ENCODE peak calls at places on chromosomes 16 and 17, in six cellular contexts. One of them, this sample, is unnamed. For H3K9me2, the result is how much of the 10 kb centered on the place peaks cover.

GRCh38 chr16:85422124-85422373 is 191.1 kb upstream of the GSE1 start:
- DNase-seq in MM.1S: no peak
- DNase-seq in HCT116: no peak
- DNase-seq in GM23338: no peak
- DNase-seq in hepatocyte: no peak
- DNase-seq in GM23248: no peak
- DNase-seq in this sample: no peak

GRCh38 chr17:77779711-77780539 is 178.6 kb upstream of the TNRC6C start:
- DNase-seq in MM.1S: no peak
- DNase-seq in HCT116: no peak
- DNase-seq in GM23338: no peak
- DNase-seq in hepatocyte: no peak
- DNase-seq in GM23248: no peak
- DNase-seq in this sample: no peak

GRCh38 chr17:76382305-76382802 is 2.1 kb upstream of the SPHK1 start:
- DNase-seq in MM.1S: no peak
- DNase-seq in HCT116: no peak
- DNase-seq in GM23338: peak
- DNase-seq in hepatocyte: peak
- DNase-seq in GM23248: peak
- DNase-seq in this sample: no peak

GRCh38 chr16:11263737-11264136 is 5.4 kb downstream of the TNP2 start:
- DNase-seq in MM.1S: no peak
- DNase-seq in HCT116: no peak
- DNase-seq in GM23338: no peak
- DNase-seq in hepatocyte: no peak
- DNase-seq in GM23248: no peak
- DNase-seq in this sample: no peak

GRCh38 chr17:27918498-27918897 is 25.3 kb upstream of the LYRM9 start:
- DNase-seq in MM.1S: no peak
- DNase-seq in HCT116: no peak
- DNase-seq in GM23338: no peak
- DNase-seq in hepatocyte: no peak
- DNase-seq in GM23248: no peak
- DNase-seq in this sample: no peak

GRCh38 chr17:29640981-29641642 is 18.4 kb upstream of the CORO6 start:
- DNase-seq in MM.1S: no peak
- DNase-seq in HCT116: no peak
- DNase-seq in GM23338: no peak
- DNase-seq in hepatocyte: no peak
- DNase-seq in GM23248: no peak
- DNase-seq in this sample: no peak

GRCh38 chr17:66347661-66348604 is 45.5 kb downstream of the PRKCA start:
- DNase-seq in MM.1S: no peak
- DNase-seq in HCT116: no peak
- DNase-seq in GM23338: no peak
- DNase-seq in hepatocyte: peak
- DNase-seq in GM23248: peak
- DNase-seq in this sample: no peak

GRCh38 chr17:75514299-75515228 is 773 bp downstream of the CASKIN2 start:
- DNase-seq in MM.1S: no peak
- DNase-seq in HCT116: no peak
- DNase-seq in GM23338: peak
- DNase-seq in hepatocyte: peak
- DNase-seq in GM23248: peak
- DNase-seq in this sample: no peak

GRCh38 chr17:63039899-63040602 is 74.0 kb downstream of the TANC2 start:
- DNase-seq in MM.1S: peak
- DNase-seq in HCT116: peak
- DNase-seq in GM23338: no peak
- DNase-seq in hepatocyte: no peak
- DNase-seq in GM23248: peak
- DNase-seq in this sample: no peak

GRCh38 chr17:40535924-40536717 is 29.2 kb downstream of the CCR7 start:
- DNase-seq in MM.1S: no peak
- DNase-seq in HCT116: no peak
- DNase-seq in GM23338: no peak
- DNase-seq in hepatocyte: no peak
- DNase-seq in GM23248: peak
- DNase-seq in this sample: no peak

GRCh38 chr17:63442074-63442473 is 4.0 kb downstream of the CYB561 start:
- DNase-seq in MM.1S: no peak
- DNase-seq in HCT116: no peak
- DNase-seq in GM23338: no peak
- DNase-seq in hepatocyte: no peak
- DNase-seq in GM23248: no peak
- DNase-seq in this sample: no peak

GRCh38 chr16:75621170-75621477 is 2.0 kb downstream of the ADAT1 start:
- DNase-seq in MM.1S: peak
- DNase-seq in HCT116: no peak
- DNase-seq in GM23338: peak
- DNase-seq in hepatocyte: peak
- DNase-seq in GM23248: peak
- DNase-seq in this sample: peak

GRCh38 chr17:69503711-69504110 is 89.2 kb downstream of the MAP2K6 start:
- DNase-seq in MM.1S: peak
- DNase-seq in HCT116: no peak
- DNase-seq in GM23338: no peak
- DNase-seq in hepatocyte: no peak
- DNase-seq in GM23248: no peak
- DNase-seq in this sample: peak

GRCh38 chr17:64146418-64147109 is 16.6 kb upstream of the ERN1 start:
- DNase-seq in MM.1S: peak
- DNase-seq in HCT116: no peak
- DNase-seq in GM23338: peak
- DNase-seq in hepatocyte: peak
- DNase-seq in GM23248: peak
- DNase-seq in this sample: peak

GRCh38 chr16:82878466-82878865 is 251.7 kb downstream of the CDH13 start:
- DNase-seq in MM.1S: no peak
- DNase-seq in HCT116: no peak
- DNase-seq in GM23338: no peak
- DNase-seq in hepatocyte: no peak
- DNase-seq in GM23248: no peak
- DNase-seq in this sample: no peak

GRCh38 chr17:35243459-35244204 is 760 bp downstream of the SLFN5 start:
- DNase-seq in MM.1S: peak
- DNase-seq in HCT116: no peak
- DNase-seq in GM23338: peak
- DNase-seq in hepatocyte: peak
- DNase-seq in GM23248: peak
- DNase-seq in this sample: peak

GRCh38 chr17:68775338-68775737 is 174.2 kb upstream of the FAM20A start:
- DNase-seq in MM.1S: no peak
- DNase-seq in HCT116: no peak
- DNase-seq in GM23338: no peak
- DNase-seq in hepatocyte: no peak
- DNase-seq in GM23248: peak
- DNase-seq in this sample: no peak

GRCh38 chr17:81039854-81040758 is 5.2 kb downstream of the BAIAP2 start:
- DNase-seq in MM.1S: no peak
- DNase-seq in HCT116: no peak
- DNase-seq in GM23338: no peak
- DNase-seq in hepatocyte: no peak
- DNase-seq in GM23248: peak
- DNase-seq in this sample: no peak

GRCh38 chr16:66470556-66470955 is 43.5 kb downstream of the BEAN1 start:
- DNase-seq in MM.1S: no peak
- DNase-seq in HCT116: no peak
- DNase-seq in GM23338: no peak
- DNase-seq in hepatocyte: no peak
- DNase-seq in GM23248: no peak
- DNase-seq in this sample: no peak
- H3K27ac ChIP-seq in MM.1S: no peak
- H3K27ac ChIP-seq in HCT116: no peak
- H3K27ac ChIP-seq in GM23338: no peak
- H3K27ac ChIP-seq in hepatocyte: no peak
- H3K27ac ChIP-seq in GM23248: no peak
- H3K27ac ChIP-seq in this sample: no peak

GRCh38 chr17:9140550-9141422 is 119.5 kb downstream of the NTN1 start:
- DNase-seq in MM.1S: no peak
- DNase-seq in HCT116: no peak
- DNase-seq in GM23338: no peak
- DNase-seq in hepatocyte: no peak
- DNase-seq in GM23248: peak
- DNase-seq in this sample: no peak

GRCh38 chr17:9142772-9143494 is 121.6 kb downstream of the NTN1 start:
- DNase-seq in MM.1S: no peak
- DNase-seq in HCT116: no peak
- DNase-seq in GM23338: no peak
- DNase-seq in hepatocyte: no peak
- DNase-seq in GM23248: no peak
- DNase-seq in this sample: no peak

GRCh38 chr17:9141423-9141753 is 120.1 kb downstream of the NTN1 start:
- DNase-seq in MM.1S: no peak
- DNase-seq in HCT116: no peak
- DNase-seq in GM23338: no peak
- DNase-seq in hepatocyte: no peak
- DNase-seq in GM23248: no peak
- DNase-seq in this sample: no peak

GRCh38 chr17:9139695-9140094 is 118.4 kb downstream of the NTN1 start:
- DNase-seq in MM.1S: no peak
- DNase-seq in HCT116: no peak
- DNase-seq in GM23338: no peak
- DNase-seq in hepatocyte: no peak
- DNase-seq in GM23248: no peak
- DNase-seq in this sample: no peak

GRCh38 chr17:9138161-9138717 is 116.9 kb downstream of the NTN1 start:
- DNase-seq in MM.1S: no peak
- DNase-seq in HCT116: no peak
- DNase-seq in GM23338: no peak
- DNase-seq in hepatocyte: no peak
- DNase-seq in GM23248: no peak
- DNase-seq in this sample: no peak
- H3K9me2 ChIP-seq in MM.1S: under half
- H3K9me2 ChIP-seq in HCT116: under half
- H3K9me2 ChIP-seq in GM23338: under half
- H3K9me2 ChIP-seq in hepatocyte: under half
- H3K9me2 ChIP-seq in GM23248: under half
- H3K9me2 ChIP-seq in this sample: under half

GRCh38 chr17:31496601-31497000 is 105.1 kb downstream of the RAB11FIP4 start:
- DNase-seq in MM.1S: no peak
- DNase-seq in HCT116: no peak
- DNase-seq in GM23338: no peak
- DNase-seq in hepatocyte: no peak
- DNase-seq in GM23248: no peak
- DNase-seq in this sample: no peak

GRCh38 chr17:31497431-31497830 is 106.0 kb downstream of the RAB11FIP4 start:
- DNase-seq in MM.1S: no peak
- DNase-seq in HCT116: no peak
- DNase-seq in GM23338: no peak
- DNase-seq in hepatocyte: no peak
- DNase-seq in GM23248: no peak
- DNase-seq in this sample: no peak

GRCh38 chr17:31494259-31495048 is 103.0 kb downstream of the RAB11FIP4 start:
- DNase-seq in MM.1S: no peak
- DNase-seq in HCT116: no peak
- DNase-seq in GM23338: no peak
- DNase-seq in hepatocyte: no peak
- DNase-seq in GM23248: no peak
- DNase-seq in this sample: peak

GRCh38 chr17:31495049-31495885 is 103.8 kb downstream of the RAB11FIP4 start:
- DNase-seq in MM.1S: no peak
- DNase-seq in HCT116: no peak
- DNase-seq in GM23338: no peak
- DNase-seq in hepatocyte: no peak
- DNase-seq in GM23248: no peak
- DNase-seq in this sample: no peak

DNA sequence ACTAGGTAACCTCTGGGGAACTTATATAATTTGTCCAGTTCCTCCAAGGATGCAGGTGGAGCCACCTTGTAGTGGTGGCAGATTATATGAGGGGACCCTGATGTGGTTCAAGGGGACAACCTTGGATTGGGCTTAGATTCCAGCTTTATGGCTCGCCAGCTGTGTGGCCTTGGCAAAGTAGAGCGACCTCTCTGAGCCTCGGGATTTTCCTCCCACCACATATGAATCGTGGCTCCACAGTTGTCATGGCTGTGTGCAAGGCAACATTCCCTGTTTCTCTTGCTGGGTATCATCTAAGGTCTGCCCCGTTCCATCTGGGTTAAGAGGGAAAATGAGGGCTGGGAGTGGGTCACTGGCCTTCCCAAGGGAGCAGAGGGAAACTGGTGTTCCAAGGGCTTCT is 104.6 kb downstream of the RAB11FIP4 start:
- DNase-seq in MM.1S: no peak
- DNase-seq in HCT116: no peak
- DNase-seq in GM23338: no peak
- DNase-seq in hepatocyte: no peak
- DNase-seq in GM23248: no peak
- DNase-seq in this sample: no peak
- H3K27ac ChIP-seq in MM.1S: no peak
- H3K27ac ChIP-seq in HCT116: no peak
- H3K27ac ChIP-seq in GM23338: no peak
- H3K27ac ChIP-seq in hepatocyte: peak
- H3K27ac ChIP-seq in GM23248: no peak
- H3K27ac ChIP-seq in this sample: no peak

GRCh38 chr16:80705596-80705995 is 98.8 kb downstream of the CDYL2 start:
- DNase-seq in MM.1S: no peak
- DNase-seq in HCT116: no peak
- DNase-seq in GM23338: no peak
- DNase-seq in hepatocyte: no peak
- DNase-seq in GM23248: no peak
- DNase-seq in this sample: no peak

GRCh38 chr16:80707686-80708085 is 96.7 kb downstream of the CDYL2 start:
- DNase-seq in MM.1S: no peak
- DNase-seq in HCT116: no peak
- DNase-seq in GM23338: no peak
- DNase-seq in hepatocyte: no peak
- DNase-seq in GM23248: no peak
- DNase-seq in this sample: no peak

GRCh38 chr16:80704751-80705150 is 99.6 kb downstream of the CDYL2 start:
- DNase-seq in MM.1S: no peak
- DNase-seq in HCT116: no peak
- DNase-seq in GM23338: no peak
- DNase-seq in hepatocyte: no peak
- DNase-seq in GM23248: no peak
- DNase-seq in this sample: no peak

GRCh38 chr16:80700558-80700957 is 103.8 kb downstream of the CDYL2 start:
- DNase-seq in MM.1S: no peak
- DNase-seq in HCT116: no peak
- DNase-seq in GM23338: no peak
- DNase-seq in hepatocyte: no peak
- DNase-seq in GM23248: no peak
- DNase-seq in this sample: no peak

DNA sequence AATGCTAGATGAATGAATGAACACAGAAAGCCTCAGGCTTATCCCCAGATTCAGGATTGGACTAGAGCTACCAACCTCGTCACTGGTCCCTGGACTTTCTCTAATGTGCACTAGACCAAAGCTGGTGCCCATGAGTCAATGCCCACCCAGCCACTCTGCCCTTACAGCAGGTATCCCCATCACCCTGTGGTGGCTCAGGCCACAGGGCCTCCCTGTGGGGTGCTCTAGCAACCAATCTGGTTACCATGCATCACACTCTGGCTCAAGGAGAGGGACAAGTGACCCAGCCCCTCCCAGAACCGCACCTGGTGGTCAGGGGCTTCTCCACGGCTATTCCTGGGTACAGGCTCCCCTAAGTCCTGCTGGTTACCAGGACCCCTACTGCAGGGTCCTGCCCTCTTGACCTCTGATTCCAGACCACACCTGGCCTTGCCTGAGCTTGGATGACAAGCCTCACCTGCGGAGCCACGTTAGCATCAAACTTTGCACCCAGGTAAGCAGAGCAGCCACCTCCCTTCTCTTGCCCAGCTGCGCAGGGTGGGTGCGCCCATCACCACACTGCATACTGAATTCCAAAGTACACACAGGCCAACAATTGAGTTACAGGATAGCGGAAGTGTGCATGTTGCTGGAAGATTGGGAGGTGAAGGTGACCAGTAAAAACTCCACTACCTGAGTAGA is 100.9 kb downstream of the CDYL2 start:
- DNase-seq in MM.1S: no peak
- DNase-seq in HCT116: no peak
- DNase-seq in GM23338: no peak
- DNase-seq in hepatocyte: no peak
- DNase-seq in GM23248: no peak
- DNase-seq in this sample: no peak
- H3K9me2 ChIP-seq in MM.1S: under half
- H3K9me2 ChIP-seq in HCT116: under half
- H3K9me2 ChIP-seq in GM23338: under half
- H3K9me2 ChIP-seq in hepatocyte: under half
- H3K9me2 ChIP-seq in GM23248: under half
- H3K9me2 ChIP-seq in this sample: under half